ENCODE peak calls at places on chromosomes 13 and 19, in six cellular contexts. Q is cardiac fibroblast, E is cardiac muscle cell, U is body of pancreas, A is gastrocnemius medialis, N is endothelial cell. T is an unnamed sample.

GRCh38 chr13:113453962-113454361 is 674 bp upstream of the ADPRHL1 start:
- DNase-seq in U (no peak), Q (peak), E (peak), A (no peak), N (no peak), T (no peak)

GRCh38 chr13:36673838-36674326 is at the start of gene SERTM1:
- DNase-seq in A (no peak), N (peak), Q (peak), E (peak), U (no peak), T (no peak)

GRCh38 chr13:44620057-44620456 is 43.9 kb upstream of the TSC22D1 start:
- DNase-seq in E (no peak), A (no peak), Q (peak), N (no peak), U (no peak), T (no peak)

GRCh38 chr13:110329798-110330461 is 22.8 kb downstream of the COL4A2 start:
- DNase-seq in N (no peak), E (peak), Q (peak), A (no peak), U (no peak), T (no peak)

GRCh38 chr13:22926176-22927007 is 254.4 kb upstream of the SGCG start:
- DNase-seq in N (peak), E (peak), Q (no peak), A (peak), U (peak), T (no peak)

GRCh38 chr19:16405797-16406196 is 66.0 kb downstream of the EPS15L1 start:
- DNase-seq in N (no peak), E (no peak), A (no peak), U (no peak), Q (no peak), T (no peak)

GRCh38 chr19:45528149-45528743 is 21.0 kb downstream of the VASP start:
- DNase-seq in E (peak), Q (no peak), U (peak), A (no peak), N (peak), T (no peak)

GRCh38 chr19:16957151-16957662 is 68.4 kb downstream of the F2RL3 start:
- DNase-seq in E (peak), Q (peak), U (peak), A (no peak), N (no peak), T (no peak)

GRCh38 chr13:56216221-56216620 is 924.5 kb upstream of the PRR20A start:
- DNase-seq in N (no peak), Q (no peak), U (no peak), E (no peak), A (no peak), T (no peak)

GRCh38 chr13:46124531-46124966 is 19.7 kb upstream of the CPB2 start:
- DNase-seq in A (no peak), Q (no peak), N (no peak), E (no peak), U (no peak), T (no peak)

DNA sequence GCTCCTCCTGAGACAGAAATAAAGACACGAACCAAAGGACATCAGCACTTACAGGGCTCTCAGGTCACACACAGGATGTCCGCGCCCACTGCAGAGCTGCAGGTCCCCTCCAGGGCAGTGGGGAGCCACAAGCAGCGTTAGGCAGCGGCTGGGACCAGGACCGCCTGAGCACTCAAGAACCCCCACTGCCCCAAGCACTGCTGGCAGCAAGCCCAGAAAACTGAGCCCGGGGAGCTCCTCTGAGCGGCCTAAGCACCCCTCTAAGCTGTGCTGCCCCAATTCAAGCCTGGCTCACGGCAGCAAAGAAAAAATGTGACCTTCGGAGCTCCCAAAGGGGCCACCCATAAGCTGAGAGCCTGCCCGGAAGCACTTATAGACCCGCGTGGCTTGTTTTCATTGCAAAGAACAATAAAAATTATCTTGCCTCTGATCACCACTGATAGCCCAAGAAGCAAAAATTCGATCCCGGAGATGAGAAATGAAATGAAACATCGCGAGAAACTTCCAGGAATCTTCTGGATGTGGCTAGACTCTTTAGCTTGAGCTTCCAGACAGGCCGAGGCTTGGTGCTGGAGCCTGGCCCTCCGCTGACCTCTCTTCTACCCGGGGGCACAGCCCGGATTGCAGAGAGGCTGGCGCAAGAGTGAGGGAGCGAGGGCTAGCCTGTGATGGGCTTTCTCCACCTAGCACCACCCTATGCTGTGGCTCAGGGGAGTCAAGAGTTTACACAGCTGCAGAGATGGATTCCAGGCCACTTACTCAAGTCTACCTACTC is 6.3 kb downstream of the DPP9 start:
- DNase-seq in N (no peak), U (no peak), E (peak), Q (peak), A (no peak), T (no peak)
- TF ChIP-seq CTCF in N (no peak), U (no peak), E (no peak), Q (no peak), A (no peak), T (no peak)

GRCh38 chr19:30557927-30558557 is 185.9 kb downstream of the ZNF536 start:
- DNase-seq in U (no peak), N (no peak), E (no peak), Q (no peak), A (no peak), T (no peak)

GRCh38 chr19:30555075-30555787 is 183.0 kb downstream of the ZNF536 start:
- DNase-seq in A (no peak), U (no peak), N (no peak), E (no peak), Q (no peak), T (no peak)

GRCh38 chr19:30557212-30557611 is 185.0 kb downstream of the ZNF536 start:
- DNase-seq in U (no peak), A (no peak), Q (no peak), N (no peak), E (no peak), T (no peak)

GRCh38 chr19:30555788-30556110 is 183.6 kb downstream of the ZNF536 start:
- DNase-seq in E (no peak), A (no peak), U (no peak), Q (no peak), N (no peak), T (no peak)

GRCh38 chr19:30556230-30556711 is 184.1 kb downstream of the ZNF536 start:
- DNase-seq in A (no peak), N (no peak), E (no peak), U (no peak), Q (no peak), T (no peak)
- TF ChIP-seq CTCF in A (no peak), N (no peak), E (no peak), U (no peak), Q (no peak), T (no peak)

GRCh38 chr19:51830263-51830662 is 35.3 kb downstream of the FPR3 start:
- DNase-seq in N (no peak), U (peak), Q (peak), E (peak), A (no peak), T (no peak)
- TF ChIP-seq CTCF in N (no peak), U (no peak), Q (peak), E (peak), A (no peak), T (no peak)

GRCh38 chr19:49127674-49128544 is 8.6 kb downstream of the PPFIA3 start:
- DNase-seq in U (peak), A (peak), E (peak), N (peak), Q (peak), T (peak)
- TF ChIP-seq CTCF in U (no peak), A (no peak), E (peak), N (no peak), Q (peak), T (peak)

GRCh38 chr19:55405638-55406037 is 1.9 kb downstream of the UBE2S start:
- DNase-seq in U (no peak), A (no peak), Q (no peak), E (no peak), N (no peak), T (no peak)

GRCh38 chr19:55406091-55406868 is 1.3 kb downstream of the UBE2S start:
- DNase-seq in E (no peak), Q (no peak), N (no peak), A (no peak), U (no peak), T (no peak)

GRCh38 chr19:55400281-55401087 is 7.1 kb downstream of the UBE2S start:
- DNase-seq in U (no peak), E (no peak), Q (no peak), A (no peak), N (no peak), T (peak)

GRCh38 chr19:55398200-55398947 is 9.2 kb downstream of the UBE2S start:
- DNase-seq in N (no peak), A (no peak), U (no peak), Q (no peak), E (no peak), T (peak)

GRCh38 chr19:55402509-55402908 is 5.1 kb downstream of the UBE2S start:
- DNase-seq in Q (no peak), N (no peak), A (no peak), U (no peak), E (no peak), T (peak)
- TF ChIP-seq CTCF in Q (no peak), N (no peak), A (no peak), U (no peak), E (no peak), T (no peak)

GRCh38 chr13:35190241-35190640 is 248.2 kb downstream of the NBEA start:
- DNase-seq in U (no peak), N (no peak), A (no peak), E (no peak), Q (no peak), T (no peak)
- TF ChIP-seq CTCF in U (no peak), N (no peak), A (no peak), E (no peak), Q (no peak), T (no peak)

GRCh38 chr13:27622102-27622820 is 569 bp downstream of the POLR1D start:
- DNase-seq in E (no peak), U (peak), N (no peak), Q (peak), A (no peak), T (peak)
- TF ChIP-seq CTCF in E (peak), U (no peak), N (no peak), Q (peak), A (no peak), T (no peak)

GRCh38 chr19:49890349-49891311 is 6.1 kb downstream of the IL4I1 start:
- DNase-seq in U (no peak), Q (no peak), E (no peak), N (no peak), A (no peak), T (peak)
- TF ChIP-seq CTCF in U (peak), Q (no peak), E (peak), N (peak), A (peak), T (no peak)

GRCh38 chr13:91132786-91133185 is 214.7 kb upstream of the MIR17HG start:
- DNase-seq in Q (no peak), N (no peak), A (no peak), E (peak), U (no peak), T (no peak)
- TF ChIP-seq CTCF in Q (no peak), N (no peak), A (no peak), E (no peak), U (no peak), T (no peak)

GRCh38 chr19:54391589-54392061 is 23.6 kb upstream of the TTYH1 start:
- DNase-seq in A (no peak), Q (no peak), U (no peak), E (no peak), N (no peak), T (no peak)
- TF ChIP-seq CTCF in A (no peak), Q (peak), U (no peak), E (no peak), N (no peak), T (no peak)